ENCODE peak calls at places on chromosomes 16 and 17, in four cellular contexts. H, O, T and K are unnamed samples.

GRCh38 chr17:28350271-28350670 is 7.1 kb downstream of the POLDIP2 start:
- DNase-seq in T (no peak), O (no peak), H (no peak), K (no peak)

GRCh38 chr16:54366005-54366634 is 79.5 kb upstream of the IRX3 start:
- DNase-seq in O (no peak), T (no peak), H (no peak), K (no peak)

GRCh38 chr17:59617141-59617757 is 2.4 kb upstream of the CLTC start:
- DNase-seq in O (no peak), T (no peak), H (no peak), K (no peak)

GRCh38 chr16:20016234-20016633 is 57.5 kb downstream of the GPR139 start:
- DNase-seq in H (no peak), T (no peak), O (no peak), K (no peak)

GRCh38 chr16:89178453-89179147 is 7.1 kb downstream of the CDH15 start:
- DNase-seq in T (no peak), O (no peak), H (no peak), K (no peak)

GRCh38 chr16:67116388-67117311 is 6.9 kb downstream of the PHAF1 start:
- DNase-seq in H (no peak), O (no peak), T (no peak), K (no peak)

GRCh38 chr16:61797960-61798359 is 238.3 kb downstream of the CDH8 start:
- DNase-seq in H (no peak), T (no peak), O (no peak), K (no peak)

GRCh38 chr16:89700649-89701424 is 668 bp downstream of the SPATA2L start:
- DNase-seq in O (no peak), H (peak), T (peak), K (peak)

GRCh38 chr17:74924250-74924948 is at the start of gene OTOP2:
- DNase-seq in H (no peak), T (no peak), O (peak), K (no peak)

GRCh38 chr17:75130632-75131277 is 787 bp downstream of the NT5C start:
- DNase-seq in H (peak), O (no peak), T (peak), K (peak)

GRCh38 chr17:29341726-29342125 is 47.8 kb upstream of the NUFIP2 start:
- DNase-seq in H (no peak), O (no peak), T (no peak), K (no peak)

GRCh38 chr16:83002351-83003334 is 375.9 kb downstream of the CDH13 start:
- DNase-seq in H (no peak), O (no peak), T (no peak), K (peak)

GRCh38 chr16:85329059-85329812 is 217.0 kb upstream of the CIBAR2 start:
- DNase-seq in H (peak), T (peak), O (no peak), K (peak)

GRCh38 chr16:85329999-85330693 is 217.9 kb upstream of the CIBAR2 start:
- DNase-seq in O (no peak), T (no peak), H (no peak), K (no peak)

GRCh38 chr16:85327731-85328664 is 215.7 kb upstream of the CIBAR2 start:
- DNase-seq in T (no peak), H (peak), O (no peak), K (peak)

GRCh38 chr16:85326794-85327181 is 214.5 kb upstream of the CIBAR2 start:
- DNase-seq in T (no peak), O (no peak), H (no peak), K (no peak)

DNA sequence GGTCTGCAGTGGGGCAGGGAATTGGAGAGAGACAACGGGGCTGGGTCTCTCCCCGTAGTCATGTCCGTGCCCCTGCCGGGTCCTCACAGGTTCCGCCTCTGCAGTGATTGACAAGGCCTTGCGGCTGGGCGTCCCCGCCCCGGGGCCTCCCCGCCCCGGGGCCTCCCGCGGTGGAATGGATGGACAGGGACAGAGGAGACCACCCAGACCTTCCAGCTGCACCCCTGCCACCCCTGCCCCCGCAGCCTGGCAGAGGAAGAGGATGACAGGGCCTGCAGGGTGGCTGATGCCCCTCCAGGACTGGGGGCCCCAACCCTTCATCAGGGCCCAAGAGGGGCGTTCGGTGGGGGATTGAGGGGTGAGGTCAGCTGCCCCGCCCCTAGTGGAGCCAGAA is 216.4 kb upstream of the CIBAR2 start:
- DNase-seq in O (no peak), T (no peak), H (no peak), K (no peak)
- H3K4me3 ChIP-seq in O (no peak), T (no peak), H (peak), K (no peak)

DNA sequence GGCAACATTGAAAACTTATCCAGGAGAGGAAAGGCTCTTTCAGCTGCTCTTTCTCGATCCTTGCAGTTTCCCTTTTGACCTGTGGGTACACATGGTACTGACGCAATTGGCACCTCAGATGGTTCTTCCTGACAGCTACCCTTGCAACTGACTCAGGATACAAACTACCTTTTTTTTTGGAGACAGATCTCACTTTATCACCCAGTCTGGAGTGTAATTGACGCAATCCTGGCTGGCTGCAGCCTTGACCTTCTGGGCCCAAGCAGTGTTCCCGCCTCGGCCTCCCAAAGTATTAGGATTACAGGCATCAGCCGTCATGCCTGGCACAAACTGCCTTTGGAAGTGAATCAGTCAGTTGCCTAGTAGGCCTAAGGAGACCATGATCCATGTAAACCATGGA is 607.2 kb downstream of the WWOX start:
- DNase-seq in H (no peak), T (no peak), O (no peak), K (no peak)
- TF ChIP-seq CTCF in H (no peak), T (no peak), O (no peak), K (no peak)

GRCh38 chr16:76956394-76956793 is 234.6 kb upstream of the MON1B start:
- DNase-seq in T (no peak), O (no peak), H (no peak), K (no peak)
- H3K4me3 ChIP-seq in T (no peak), O (no peak), H (no peak), K (no peak)

GRCh38 chr17:16417896-16418683 is 2.7 kb downstream of the TRPV2 start:
- DNase-seq in T (no peak), O (no peak), H (no peak), K (no peak)

GRCh38 chr17:16419074-16419928 is 3.9 kb downstream of the TRPV2 start:
- DNase-seq in H (peak), T (no peak), O (no peak), K (peak)

GRCh38 chr17:16418684-16419066 is 3.3 kb downstream of the TRPV2 start:
- DNase-seq in O (no peak), T (no peak), H (no peak), K (no peak)

GRCh38 chr17:16417399-16417798 is 2.0 kb downstream of the TRPV2 start:
- DNase-seq in T (no peak), H (no peak), O (no peak), K (no peak)

DNA sequence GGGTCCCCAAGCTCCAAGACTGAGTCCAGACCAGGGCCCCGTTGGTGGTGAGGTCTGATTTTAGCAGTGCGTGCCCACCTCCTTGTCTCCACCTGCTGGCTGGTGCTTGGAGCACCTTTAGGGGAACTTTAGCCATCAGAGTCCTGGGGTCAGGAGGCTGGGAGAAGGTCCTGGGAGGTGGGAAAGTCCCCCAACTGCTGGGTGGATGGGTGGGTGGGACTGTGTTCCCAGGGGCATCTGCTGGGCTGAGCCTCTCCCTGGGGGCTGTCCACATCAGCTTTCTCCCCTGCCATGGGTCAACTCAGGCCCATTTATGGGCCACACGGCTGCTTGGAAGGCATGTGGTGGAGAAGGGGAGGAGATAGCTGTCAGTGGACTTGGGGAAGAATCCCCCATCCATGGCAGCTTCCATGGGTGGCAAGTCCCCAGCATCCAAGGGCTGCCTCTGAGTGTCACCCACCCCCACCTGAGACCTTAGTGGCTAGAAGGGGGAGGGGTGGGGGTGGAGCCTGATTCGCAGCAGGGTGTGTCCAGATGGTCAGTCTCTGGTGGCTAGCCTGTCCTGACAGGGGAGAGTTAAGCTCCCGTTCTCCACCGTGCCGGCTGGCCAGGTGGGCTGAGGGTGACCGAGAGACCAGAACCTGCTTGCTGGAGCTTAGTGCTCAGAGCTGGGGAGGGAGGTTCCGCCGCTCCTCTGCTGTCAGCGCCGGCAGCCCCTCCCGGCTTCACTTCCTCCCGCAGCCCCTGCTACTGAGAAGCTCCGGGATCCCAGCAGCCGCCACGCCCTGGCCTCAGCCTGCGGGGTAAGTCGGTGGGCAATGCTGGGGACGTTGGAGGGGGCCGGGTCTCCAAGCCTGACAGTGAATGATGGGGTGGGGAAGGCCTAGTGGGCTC is at the start of gene TRPV2:
- DNase-seq in T (peak), O (peak), H (no peak), K (no peak)
- TF ChIP-seq CTCF in T (peak), O (no peak), H (peak), K (no peak)

GRCh38 chr17:8310601-8311123 is 621 bp downstream of the ARHGEF15 start:
- DNase-seq in H (no peak), O (no peak), T (no peak), K (no peak)
- H3K4me3 ChIP-seq in H (no peak), O (peak), T (no peak), K (no peak)

GRCh38 chr17:3892095-3892998 is 506 bp downstream of the CAMKK1 start:
- DNase-seq in H (peak), O (peak), T (peak), K (peak)
- TF ChIP-seq CTCF in H (no peak), O (no peak), T (no peak), K (no peak)

GRCh38 chr16:75264531-75264998 is 13.1 kb upstream of the BCAR1 start:
- DNase-seq in T (no peak), O (peak), H (no peak), K (peak)

GRCh38 chr16:75267631-75268264 is 16.3 kb upstream of the BCAR1 start:
- DNase-seq in T (peak), O (peak), H (peak), K (peak)

GRCh38 chr16:75264999-75265910 is 13.8 kb upstream of the BCAR1 start:
- DNase-seq in T (peak), H (no peak), O (peak), K (no peak)

GRCh38 chr16:75265911-75266701 is 14.7 kb upstream of the BCAR1 start:
- DNase-seq in O (peak), T (peak), H (peak), K (peak)

GRCh38 chr16:75266738-75267630 is 15.6 kb upstream of the BCAR1 start:
- DNase-seq in O (peak), T (no peak), H (no peak), K (no peak)
- H3K4me3 ChIP-seq in O (peak), T (no peak), H (peak), K (no peak)